ENCODE peak calls at places on chromosomes 6 and 20, in nine cellular contexts. One of them, this sample, is unnamed. For H3K4me1, the result is how much of the 10 kb centered on the place peaks cover.

GRCh38 chr20:21322921-21323321 is 19.8 kb downstream of the XRN2 start:
- DNase-seq in left ventricle myocardium inferior: no peak
- DNase-seq in heart right ventricle: no peak
- DNase-seq in body of pancreas: no peak
- DNase-seq in cardiac muscle cell: no peak
- DNase-seq in CD4-positive, alpha-beta memory T cell: no peak
- DNase-seq in HCT116: no peak
- DNase-seq in left lung: no peak
- DNase-seq in NT2/D1: no peak
- DNase-seq in this sample: no peak

GRCh38 chr20:51500311-51500710 is 42.2 kb downstream of the NFATC2 start:
- DNase-seq in left ventricle myocardium inferior: no peak
- DNase-seq in heart right ventricle: no peak
- DNase-seq in body of pancreas: no peak
- DNase-seq in cardiac muscle cell: no peak
- DNase-seq in CD4-positive, alpha-beta memory T cell: peak
- DNase-seq in HCT116: no peak
- DNase-seq in left lung: no peak
- DNase-seq in NT2/D1: no peak
- DNase-seq in this sample: no peak

GRCh38 chr6:97136644-97137358 is 146.2 kb downstream of the MMS22L start:
- DNase-seq in left ventricle myocardium inferior: no peak
- DNase-seq in heart right ventricle: no peak
- DNase-seq in body of pancreas: no peak
- DNase-seq in cardiac muscle cell: no peak
- DNase-seq in CD4-positive, alpha-beta memory T cell: no peak
- DNase-seq in HCT116: no peak
- DNase-seq in left lung: no peak
- DNase-seq in NT2/D1: no peak
- DNase-seq in this sample: no peak

GRCh38 chr6:28225056-28225834 is at the start of gene ZSCAN9:
- DNase-seq in left ventricle myocardium inferior: peak
- DNase-seq in heart right ventricle: peak
- DNase-seq in body of pancreas: peak
- DNase-seq in cardiac muscle cell: peak
- DNase-seq in CD4-positive, alpha-beta memory T cell: no peak
- DNase-seq in HCT116: peak
- DNase-seq in left lung: peak
- DNase-seq in NT2/D1: peak
- DNase-seq in this sample: peak

GRCh38 chr20:18663932-18664331 is 76.1 kb downstream of the DTD1 start:
- DNase-seq in left ventricle myocardium inferior: no peak
- DNase-seq in heart right ventricle: no peak
- DNase-seq in body of pancreas: no peak
- DNase-seq in cardiac muscle cell: no peak
- DNase-seq in CD4-positive, alpha-beta memory T cell: no peak
- DNase-seq in HCT116: no peak
- DNase-seq in left lung: no peak
- DNase-seq in NT2/D1: no peak
- DNase-seq in this sample: no peak

GRCh38 chr6:77879527-77879926 is 226.7 kb downstream of the MEI4 start:
- DNase-seq in left ventricle myocardium inferior: no peak
- DNase-seq in heart right ventricle: no peak
- DNase-seq in body of pancreas: no peak
- DNase-seq in cardiac muscle cell: no peak
- DNase-seq in CD4-positive, alpha-beta memory T cell: no peak
- DNase-seq in HCT116: no peak
- DNase-seq in left lung: no peak
- DNase-seq in NT2/D1: no peak
- DNase-seq in this sample: no peak

GRCh38 chr6:135617222-135617621 is 119.7 kb upstream of the AHI1 start:
- DNase-seq in left ventricle myocardium inferior: no peak
- DNase-seq in heart right ventricle: no peak
- DNase-seq in body of pancreas: no peak
- DNase-seq in cardiac muscle cell: no peak
- DNase-seq in CD4-positive, alpha-beta memory T cell: no peak
- DNase-seq in HCT116: no peak
- DNase-seq in left lung: no peak
- DNase-seq in NT2/D1: no peak
- DNase-seq in this sample: no peak

GRCh38 chr20:47468290-47469050 is 33.2 kb upstream of the NCOA3 start:
- DNase-seq in left ventricle myocardium inferior: no peak
- DNase-seq in heart right ventricle: no peak
- DNase-seq in body of pancreas: peak
- DNase-seq in cardiac muscle cell: no peak
- DNase-seq in CD4-positive, alpha-beta memory T cell: no peak
- DNase-seq in HCT116: no peak
- DNase-seq in left lung: no peak
- DNase-seq in NT2/D1: no peak
- DNase-seq in this sample: no peak

GRCh38 chr20:50358959-50359358 is 151.2 kb upstream of the PTPN1 start:
- DNase-seq in left ventricle myocardium inferior: no peak
- DNase-seq in heart right ventricle: no peak
- DNase-seq in body of pancreas: no peak
- DNase-seq in cardiac muscle cell: no peak
- DNase-seq in CD4-positive, alpha-beta memory T cell: no peak
- DNase-seq in HCT116: no peak
- DNase-seq in left lung: no peak
- DNase-seq in NT2/D1: no peak
- DNase-seq in this sample: no peak

GRCh38 chr20:50356962-50357782 is 153.0 kb upstream of the PTPN1 start:
- DNase-seq in left ventricle myocardium inferior: no peak
- DNase-seq in heart right ventricle: no peak
- DNase-seq in body of pancreas: no peak
- DNase-seq in cardiac muscle cell: no peak
- DNase-seq in CD4-positive, alpha-beta memory T cell: no peak
- DNase-seq in HCT116: no peak
- DNase-seq in left lung: no peak
- DNase-seq in NT2/D1: no peak
- DNase-seq in this sample: no peak

GRCh38 chr20:50356522-50356880 is 153.7 kb upstream of the PTPN1 start:
- DNase-seq in left ventricle myocardium inferior: no peak
- DNase-seq in heart right ventricle: no peak
- DNase-seq in body of pancreas: no peak
- DNase-seq in cardiac muscle cell: no peak
- DNase-seq in CD4-positive, alpha-beta memory T cell: no peak
- DNase-seq in HCT116: no peak
- DNase-seq in left lung: no peak
- DNase-seq in NT2/D1: no peak
- DNase-seq in this sample: no peak

GRCh38 chr20:50358166-50358565 is 152.0 kb upstream of the PTPN1 start:
- DNase-seq in left ventricle myocardium inferior: no peak
- DNase-seq in heart right ventricle: no peak
- DNase-seq in body of pancreas: no peak
- DNase-seq in cardiac muscle cell: no peak
- DNase-seq in CD4-positive, alpha-beta memory T cell: no peak
- DNase-seq in HCT116: no peak
- DNase-seq in left lung: no peak
- DNase-seq in NT2/D1: no peak
- DNase-seq in this sample: no peak

DNA sequence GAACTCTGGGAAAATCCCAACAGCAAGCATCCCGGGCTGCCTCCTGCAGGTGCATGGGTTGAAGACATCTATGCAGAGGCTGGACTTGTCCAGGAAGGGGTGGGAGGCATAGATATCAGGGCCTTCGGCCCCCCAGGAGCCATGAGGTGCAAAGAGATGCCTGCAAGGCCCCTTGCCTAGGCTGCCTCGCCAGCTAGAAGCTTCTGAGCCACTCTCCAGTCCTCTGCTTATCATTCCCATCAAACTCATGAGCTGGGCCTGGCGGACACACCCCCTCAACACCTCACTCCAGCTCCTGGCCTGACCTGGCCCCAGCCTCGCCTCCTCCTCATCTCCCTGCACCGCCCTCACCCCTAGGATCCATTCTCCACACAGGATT is 152.4 kb upstream of the PTPN1 start:
- DNase-seq in left ventricle myocardium inferior: no peak
- DNase-seq in heart right ventricle: no peak
- DNase-seq in body of pancreas: no peak
- DNase-seq in cardiac muscle cell: no peak
- DNase-seq in CD4-positive, alpha-beta memory T cell: no peak
- DNase-seq in HCT116: no peak
- DNase-seq in left lung: no peak
- DNase-seq in NT2/D1: no peak
- DNase-seq in this sample: no peak
- H3K4me1 ChIP-seq in left ventricle myocardium inferior: under half
- H3K4me1 ChIP-seq in heart right ventricle: under half
- H3K4me1 ChIP-seq in body of pancreas: under half
- H3K4me1 ChIP-seq in cardiac muscle cell: under half
- H3K4me1 ChIP-seq in CD4-positive, alpha-beta memory T cell: under half
- H3K4me1 ChIP-seq in HCT116: under half
- H3K4me1 ChIP-seq in left lung: under half
- H3K4me1 ChIP-seq in NT2/D1: under half
- H3K4me1 ChIP-seq in this sample: under half

GRCh38 chr20:41394931-41395668 is 28.5 kb upstream of the EMILIN3 start:
- DNase-seq in left ventricle myocardium inferior: peak
- DNase-seq in heart right ventricle: no peak
- DNase-seq in body of pancreas: no peak
- DNase-seq in cardiac muscle cell: no peak
- DNase-seq in CD4-positive, alpha-beta memory T cell: no peak
- DNase-seq in HCT116: no peak
- DNase-seq in left lung: no peak
- DNase-seq in NT2/D1: no peak
- DNase-seq in this sample: no peak

GRCh38 chr20:41394081-41394480 is 27.5 kb upstream of the EMILIN3 start:
- DNase-seq in left ventricle myocardium inferior: no peak
- DNase-seq in heart right ventricle: no peak
- DNase-seq in body of pancreas: no peak
- DNase-seq in cardiac muscle cell: no peak
- DNase-seq in CD4-positive, alpha-beta memory T cell: no peak
- DNase-seq in HCT116: no peak
- DNase-seq in left lung: no peak
- DNase-seq in NT2/D1: no peak
- DNase-seq in this sample: no peak

GRCh38 chr20:41393705-41394066 is 27.1 kb upstream of the EMILIN3 start:
- DNase-seq in left ventricle myocardium inferior: no peak
- DNase-seq in heart right ventricle: no peak
- DNase-seq in body of pancreas: no peak
- DNase-seq in cardiac muscle cell: no peak
- DNase-seq in CD4-positive, alpha-beta memory T cell: no peak
- DNase-seq in HCT116: no peak
- DNase-seq in left lung: no peak
- DNase-seq in NT2/D1: no peak
- DNase-seq in this sample: no peak

GRCh38 chr20:41398408-41398807 is 31.8 kb upstream of the EMILIN3 start:
- DNase-seq in left ventricle myocardium inferior: peak
- DNase-seq in heart right ventricle: no peak
- DNase-seq in body of pancreas: no peak
- DNase-seq in cardiac muscle cell: peak
- DNase-seq in CD4-positive, alpha-beta memory T cell: no peak
- DNase-seq in HCT116: no peak
- DNase-seq in left lung: no peak
- DNase-seq in NT2/D1: no peak
- DNase-seq in this sample: no peak

GRCh38 chr20:41395669-41396664 is 29.3 kb upstream of the EMILIN3 start:
- DNase-seq in left ventricle myocardium inferior: no peak
- DNase-seq in heart right ventricle: no peak
- DNase-seq in body of pancreas: no peak
- DNase-seq in cardiac muscle cell: no peak
- DNase-seq in CD4-positive, alpha-beta memory T cell: no peak
- DNase-seq in HCT116: no peak
- DNase-seq in left lung: no peak
- DNase-seq in NT2/D1: peak
- DNase-seq in this sample: no peak
- H3K4me1 ChIP-seq in left ventricle myocardium inferior: half or more
- H3K4me1 ChIP-seq in heart right ventricle: under half
- H3K4me1 ChIP-seq in body of pancreas: under half
- H3K4me1 ChIP-seq in cardiac muscle cell: under half
- H3K4me1 ChIP-seq in CD4-positive, alpha-beta memory T cell: under half
- H3K4me1 ChIP-seq in HCT116: under half
- H3K4me1 ChIP-seq in left lung: under half
- H3K4me1 ChIP-seq in NT2/D1: under half
- H3K4me1 ChIP-seq in this sample: under half

DNA sequence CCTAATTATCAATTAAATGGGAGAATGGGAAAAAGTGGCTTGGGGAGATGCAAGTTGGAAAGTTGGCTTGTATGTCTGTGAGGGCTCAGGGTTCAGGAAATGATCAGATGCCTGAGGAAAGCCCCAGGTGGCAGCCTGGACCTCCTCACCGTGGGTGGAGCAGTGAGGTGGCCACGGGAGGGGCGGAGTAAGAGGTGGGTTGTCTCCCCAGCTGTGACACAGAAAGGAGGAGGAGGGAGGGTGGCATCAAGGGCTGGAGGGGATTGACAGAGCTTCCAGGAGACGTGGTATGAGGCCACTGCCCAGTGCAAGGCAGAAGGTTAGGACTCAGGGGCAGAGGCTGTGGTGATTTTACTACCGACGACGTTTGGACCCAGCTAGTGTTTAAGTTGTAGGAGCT is 672.2 kb downstream of the PRKN start:
- DNase-seq in left ventricle myocardium inferior: no peak
- DNase-seq in heart right ventricle: no peak
- DNase-seq in body of pancreas: peak
- DNase-seq in cardiac muscle cell: no peak
- DNase-seq in CD4-positive, alpha-beta memory T cell: no peak
- DNase-seq in HCT116: no peak
- DNase-seq in left lung: no peak
- DNase-seq in NT2/D1: no peak
- DNase-seq in this sample: no peak
- H3K4me1 ChIP-seq in left ventricle myocardium inferior: under half
- H3K4me1 ChIP-seq in heart right ventricle: under half
- H3K4me1 ChIP-seq in body of pancreas: under half
- H3K4me1 ChIP-seq in cardiac muscle cell: under half
- H3K4me1 ChIP-seq in CD4-positive, alpha-beta memory T cell: under half
- H3K4me1 ChIP-seq in HCT116: under half
- H3K4me1 ChIP-seq in left lung: under half
- H3K4me1 ChIP-seq in NT2/D1: under half
- H3K4me1 ChIP-seq in this sample: under half

GRCh38 chr20:35771689-35772562 is at the start of gene PHF20:
- DNase-seq in left ventricle myocardium inferior: peak
- DNase-seq in heart right ventricle: peak
- DNase-seq in body of pancreas: peak
- DNase-seq in cardiac muscle cell: peak
- DNase-seq in CD4-positive, alpha-beta memory T cell: peak
- DNase-seq in HCT116: peak
- DNase-seq in left lung: peak
- DNase-seq in NT2/D1: peak
- DNase-seq in this sample: peak

GRCh38 chr20:35771367-35771688 is 487 bp upstream of the PHF20 start:
- DNase-seq in left ventricle myocardium inferior: no peak
- DNase-seq in heart right ventricle: no peak
- DNase-seq in body of pancreas: no peak
- DNase-seq in cardiac muscle cell: no peak
- DNase-seq in CD4-positive, alpha-beta memory T cell: no peak
- DNase-seq in HCT116: no peak
- DNase-seq in left lung: no peak
- DNase-seq in NT2/D1: no peak
- DNase-seq in this sample: no peak

GRCh38 chr20:35776513-35777101 is 4.8 kb downstream of the PHF20 start:
- DNase-seq in left ventricle myocardium inferior: peak
- DNase-seq in heart right ventricle: peak
- DNase-seq in body of pancreas: peak
- DNase-seq in cardiac muscle cell: peak
- DNase-seq in CD4-positive, alpha-beta memory T cell: no peak
- DNase-seq in HCT116: no peak
- DNase-seq in left lung: no peak
- DNase-seq in NT2/D1: no peak
- DNase-seq in this sample: no peak

GRCh38 chr20:35772563-35773058 is 796 bp downstream of the PHF20 start:
- DNase-seq in left ventricle myocardium inferior: no peak
- DNase-seq in heart right ventricle: no peak
- DNase-seq in body of pancreas: no peak
- DNase-seq in cardiac muscle cell: no peak
- DNase-seq in CD4-positive, alpha-beta memory T cell: no peak
- DNase-seq in HCT116: no peak
- DNase-seq in left lung: no peak
- DNase-seq in NT2/D1: no peak
- DNase-seq in this sample: no peak

DNA sequence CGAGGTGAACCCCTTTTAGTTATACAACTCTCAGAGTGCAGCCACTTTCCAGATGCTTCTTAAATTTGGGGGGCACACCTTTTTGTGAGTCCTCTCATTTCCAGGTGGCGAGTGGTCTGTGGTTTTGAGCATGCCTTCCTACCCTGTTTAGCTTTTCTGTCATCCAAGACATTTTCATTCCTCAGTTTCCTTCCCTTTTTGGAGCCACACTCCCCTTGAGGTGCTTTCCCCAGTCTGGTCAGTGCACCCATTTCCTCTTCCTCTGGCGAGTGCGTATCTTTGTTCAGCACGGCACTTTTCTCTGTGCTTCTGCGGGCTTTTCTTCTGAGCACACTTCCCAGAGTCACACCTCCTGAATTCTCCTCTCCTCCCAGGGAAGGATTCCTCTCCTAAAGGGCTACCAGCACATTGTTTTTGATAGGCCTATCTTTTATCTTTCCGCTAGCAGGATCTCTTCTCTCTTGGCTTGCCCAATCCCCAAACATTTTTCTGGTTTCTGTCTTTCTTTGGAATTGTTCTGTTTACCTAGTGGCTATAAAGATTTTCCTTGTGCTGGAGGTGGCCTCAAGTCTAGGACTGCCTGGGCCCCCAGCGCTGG is 1.4 kb downstream of the PHF20 start:
- DNase-seq in left ventricle myocardium inferior: no peak
- DNase-seq in heart right ventricle: no peak
- DNase-seq in body of pancreas: no peak
- DNase-seq in cardiac muscle cell: peak
- DNase-seq in CD4-positive, alpha-beta memory T cell: peak
- DNase-seq in HCT116: no peak
- DNase-seq in left lung: peak
- DNase-seq in NT2/D1: no peak
- DNase-seq in this sample: no peak
- H3K4me1 ChIP-seq in left ventricle myocardium inferior: half or more
- H3K4me1 ChIP-seq in heart right ventricle: half or more
- H3K4me1 ChIP-seq in body of pancreas: half or more
- H3K4me1 ChIP-seq in cardiac muscle cell: under half
- H3K4me1 ChIP-seq in CD4-positive, alpha-beta memory T cell: half or more
- H3K4me1 ChIP-seq in HCT116: under half
- H3K4me1 ChIP-seq in left lung: under half
- H3K4me1 ChIP-seq in NT2/D1: under half
- H3K4me1 ChIP-seq in this sample: under half